ENCODE peak calls at places on chromosome 9, in eight cellular contexts. S is CD8-positive, alpha-beta T cell; W is WTC11; O is astrocyte of the spinal cord; C is hepatocyte; Q is bronchial epithelial cell; U is MCF 10A; T is HCT116. J is an unnamed sample.

GRCh38 chr9:124696101-124696500 is 75.0 kb downstream of the NR6A1 start:
- DNase-seq in U (no peak), S (no peak), T (no peak), O (peak; percentile 62), C (no peak), W (no peak), Q (peak; percentile 38), J (no peak)

GRCh38 chr9:129884220-129885017 is 49.2 kb downstream of the USP20 start:
- DNase-seq in O (peak; percentile 72), T (peak; percentile 64), U (peak; percentile 83), Q (peak; percentile 80), S (peak; percentile 92), W (peak; percentile 91), C (peak; percentile 95), J (peak; percentile 82)

GRCh38 chr9:36113999-36114398 is 22.5 kb upstream of the GLIPR2 start:
- DNase-seq in S (no peak), C (no peak), Q (no peak), U (no peak), O (no peak), W (no peak), T (no peak), J (no peak)

GRCh38 chr9:136152931-136153330 is 34.3 kb upstream of the TMEM250 start:
- DNase-seq in U (no peak), O (no peak), T (no peak), S (no peak), C (no peak), Q (no peak), W (peak; percentile 9), J (no peak)

GRCh38 chr9:101457003-101457402 is 21.4 kb upstream of the ALDOB start:
- DNase-seq in U (no peak), S (no peak), C (no peak), Q (no peak), O (no peak), T (no peak), W (peak; percentile 54), J (no peak)

GRCh38 chr9:33267368-33267767 is 2.5 kb downstream of the CHMP5 start:
- DNase-seq in O (no peak), C (no peak), U (no peak), Q (no peak), S (no peak), T (no peak), W (no peak), J (no peak)

GRCh38 chr9:105118646-105119045 is 125.8 kb upstream of the SLC44A1 start:
- DNase-seq in S (no peak), U (no peak), T (no peak), Q (no peak), O (no peak), W (no peak), C (no peak), J (no peak)

GRCh38 chr9:14924821-14925220 is 14.6 kb upstream of the FREM1 start:
- DNase-seq in C (no peak), Q (peak; percentile 36), T (no peak), U (peak; percentile 57), O (peak; percentile 15), S (no peak), W (no peak), J (no peak)

DNA sequence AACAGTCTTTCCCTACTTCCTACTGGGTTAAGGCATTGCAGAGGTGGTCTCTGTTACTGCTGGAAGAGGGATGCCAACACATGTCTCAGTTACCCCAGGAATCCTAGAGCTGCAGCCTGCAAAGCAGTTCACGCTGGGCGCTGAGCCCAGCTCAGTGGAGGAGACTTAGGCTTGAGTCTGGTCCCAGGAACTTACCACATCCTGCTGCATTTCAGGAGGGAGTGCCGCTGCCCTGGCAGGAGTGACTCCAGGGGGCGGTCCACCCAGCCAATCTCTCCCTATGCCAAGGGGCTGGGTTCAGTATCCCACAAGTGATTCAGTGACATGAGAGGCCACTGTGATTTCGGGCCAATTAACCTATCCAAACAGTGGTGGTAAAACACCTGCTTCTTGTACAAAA is 7.6 kb downstream of the TTC16 start:
- DNase-seq in S (no peak), Q (peak; percentile 44), T (no peak), W (no peak), O (peak; percentile 81), C (no peak), U (peak; percentile 75), J (no peak)
- TF ChIP-seq CTCF in S (no peak), Q (no peak), T (no peak), W (no peak), O (no peak), C (no peak), U (no peak), J (no peak)

GRCh38 chr9:91725651-91726050 is 224.4 kb downstream of the ROR2 start:
- DNase-seq in Q (no peak), O (no peak), C (no peak), U (no peak), T (no peak), S (no peak), W (no peak), J (no peak)

GRCh38 chr9:91726406-91727100 is 223.5 kb downstream of the ROR2 start:
- DNase-seq in T (no peak), C (no peak), O (no peak), Q (no peak), W (no peak), S (no peak), U (peak; percentile 33), J (no peak)

GRCh38 chr9:91723420-91724067 is 226.5 kb downstream of the ROR2 start:
- DNase-seq in C (no peak), O (no peak), T (no peak), Q (no peak), S (no peak), U (no peak), W (no peak), J (no peak)

GRCh38 chr9:91724609-91725505 is 225.2 kb downstream of the ROR2 start:
- DNase-seq in T (no peak), W (no peak), Q (no peak), O (no peak), C (no peak), S (no peak), U (no peak), J (no peak)

DNA sequence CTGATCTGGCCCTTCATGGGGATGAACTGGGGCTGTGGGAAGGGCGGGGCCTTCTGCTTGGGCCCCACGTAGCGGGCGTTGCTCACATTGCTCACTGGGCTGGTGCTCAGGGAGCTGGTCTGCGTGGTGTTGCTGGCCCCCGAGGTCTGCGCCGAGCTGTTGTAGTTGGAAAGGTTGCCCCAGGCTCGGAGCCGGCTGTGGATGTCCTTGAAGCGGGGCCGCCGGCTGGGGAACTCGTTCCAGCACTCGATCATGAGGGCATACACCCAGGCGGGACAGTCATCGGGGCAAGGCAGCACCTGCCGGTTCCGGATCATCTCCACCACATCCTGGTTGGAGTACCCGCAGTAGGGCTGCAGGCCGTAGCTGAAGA is 226.0 kb downstream of the ROR2 start:
- DNase-seq in U (no peak), C (no peak), T (no peak), S (no peak), W (no peak), Q (no peak), O (no peak), J (no peak)
- TF ChIP-seq CTCF in U (no peak), C (no peak), T (no peak), S (no peak), W (no peak), Q (no peak), O (no peak), J (no peak)

GRCh38 chr9:112242147-112242804 is 67.2 kb upstream of the SUSD1 start:
- DNase-seq in O (no peak), T (no peak), U (no peak), S (no peak), Q (peak; percentile 60), W (no peak), C (no peak), J (no peak)
- TF ChIP-seq CTCF in O (no peak), T (no peak), U (no peak), S (no peak), Q (no peak), W (no peak), C (no peak), J (no peak)

DNA sequence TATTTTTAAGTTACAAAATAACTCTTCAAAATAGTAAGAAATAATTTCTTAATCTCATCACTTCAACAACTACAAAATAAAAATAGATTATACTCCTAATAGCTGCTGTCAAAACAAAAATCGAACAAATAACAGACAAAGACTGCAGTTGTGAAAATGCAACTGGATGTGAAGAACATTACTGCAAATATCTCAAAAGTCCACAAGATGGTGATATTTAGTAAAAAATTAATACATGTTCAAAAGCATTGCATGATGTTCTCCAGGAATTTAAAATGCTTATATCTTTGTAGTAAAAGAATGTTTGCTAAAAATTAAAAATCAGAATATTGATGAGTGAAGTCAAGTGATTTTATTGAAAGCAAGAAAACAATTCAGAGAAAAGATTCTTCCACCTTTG is 66.2 kb downstream of the MPDZ start:
- DNase-seq in W (no peak), Q (peak; percentile 31), S (no peak), C (no peak), O (peak; percentile 53), U (peak; percentile 5), T (no peak), J (no peak)
- TF ChIP-seq CTCF in W (no peak), Q (no peak), S (no peak), C (peak; percentile 51), O (no peak), U (peak; percentile 36), T (peak; percentile 39), J (peak; percentile 40)

DNA sequence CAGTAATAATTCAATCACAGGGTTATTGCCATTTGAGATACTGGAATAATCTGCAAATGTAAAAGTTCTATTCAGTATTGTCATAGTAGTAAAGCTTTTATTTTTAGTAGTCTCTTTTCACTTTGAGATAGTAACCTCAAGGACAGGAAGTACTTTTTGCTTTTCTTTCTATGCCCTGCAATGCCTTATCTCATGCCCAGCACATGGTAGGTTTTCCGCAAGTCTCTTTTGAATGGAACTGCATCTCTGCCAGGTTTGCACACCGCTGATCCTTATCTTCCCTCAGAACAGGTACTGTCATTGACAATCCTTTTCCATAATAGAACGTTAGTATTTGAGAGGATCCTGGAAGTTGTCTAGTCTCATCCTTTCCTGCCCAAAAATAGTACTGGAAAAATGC is 91.8 kb upstream of the IFNK start:
- DNase-seq in U (no peak), S (no peak), Q (no peak), O (no peak), W (no peak), C (no peak), T (no peak), J (no peak)
- TF ChIP-seq CTCF in U (no peak), S (no peak), Q (no peak), O (no peak), W (no peak), C (no peak), T (no peak), J (no peak)